ENCODE peak calls at places on chromosomes 16 and 17, in eight cellular contexts. R is NCI-H345, F is CD14-positive monocyte, L is nephron progenitor cell, K is MCF 10A, V is endodermal cell, A is B cell, B is heart left ventricle. Q is an unnamed sample.

GRCh38 chr17:82246040-82246364 is 17.2 kb downstream of the SLC16A3 start:
- DNase-seq in K (no peak), A (peak; percentile 23), B (no peak), R (no peak), L (no peak), F (no peak), V (peak; percentile 44), Q (no peak)

GRCh38 chr16:85330694-85331188 is 218.5 kb upstream of the CIBAR2 start:
- DNase-seq in L (peak; percentile 69), R (peak; percentile 45), A (peak; percentile 66), B (no peak), K (peak; percentile 79), V (peak; percentile 92), F (no peak), Q (peak; percentile 98)

GRCh38 chr16:49452108-49452507 is 78.5 kb downstream of the C16orf78 start:
- DNase-seq in A (no peak), V (no peak), L (no peak), F (no peak), K (no peak), B (no peak), R (no peak), Q (no peak)

GRCh38 chr17:15323147-15323546 is 18.2 kb downstream of the TEKT3 start:
- DNase-seq in R (no peak), K (no peak), F (no peak), B (peak; percentile 31), L (no peak), A (no peak), V (no peak), Q (no peak)

GRCh38 chr17:71432378-71433315 is 688.2 kb upstream of the SOX9 start:
- DNase-seq in A (no peak), L (no peak), B (no peak), V (no peak), R (no peak), F (no peak), K (peak; percentile 33), Q (no peak)

GRCh38 chr16:66264311-66265105 is 102.0 kb upstream of the CDH5 start:
- DNase-seq in R (no peak), K (no peak), L (no peak), A (no peak), F (no peak), V (peak; percentile 37), B (no peak), Q (no peak)

GRCh38 chr16:83967838-83968482 is at the start of gene NECAB2:
- DNase-seq in V (peak; percentile 76), K (peak; percentile 23), A (peak; percentile 76), R (peak; percentile 13), L (peak; percentile 79), B (peak; percentile 58), F (peak; percentile 52), Q (no peak)

GRCh38 chr17:77437017-77437416 is 296.2 kb downstream of the SEC14L1 start:
- DNase-seq in B (peak; percentile 75), A (peak; percentile 43), L (no peak), F (peak; percentile 83), R (peak; percentile 35), K (peak; percentile 45), V (no peak), Q (no peak)

GRCh38 chr16:85490971-85491771 is 122.0 kb upstream of the GSE1 start:
- DNase-seq in K (peak; percentile 27), L (peak; percentile 55), B (no peak), V (peak; percentile 88), R (no peak), F (no peak), A (peak; percentile 69), Q (peak; percentile 56)

Q was measured in mesendoderm.